ENCODE peak calls at places on chromosomes 3 and 15, in seven cellular contexts. One of them, this sample, is unnamed.

GRCh38 chr3:11379238-11379823 is 107.1 kb downstream of the ATG7 start:
- DNase-seq in prostate gland: peak
- DNase-seq in PC-9: peak
- DNase-seq in left lung: no peak
- DNase-seq in fibroblast of the aortic adventitia: peak
- DNase-seq in sigmoid colon: no peak
- DNase-seq in HFF-Myc: peak
- DNase-seq in this sample: no peak

GRCh38 chr3:129085165-129085715 is 24.7 kb downstream of the GP9 start:
- DNase-seq in left lung: no peak
- DNase-seq in sigmoid colon: no peak
- DNase-seq in HFF-Myc: no peak
- DNase-seq in prostate gland: no peak
- DNase-seq in PC-9: no peak
- DNase-seq in fibroblast of the aortic adventitia: no peak
- DNase-seq in this sample: no peak

GRCh38 chr3:16466822-16467221 is 46.7 kb downstream of the RFTN1 start:
- DNase-seq in prostate gland: no peak
- DNase-seq in left lung: no peak
- DNase-seq in fibroblast of the aortic adventitia: no peak
- DNase-seq in PC-9: no peak
- DNase-seq in HFF-Myc: no peak
- DNase-seq in sigmoid colon: no peak
- DNase-seq in this sample: no peak

GRCh38 chr15:34621675-34622074 is 38.2 kb upstream of the GOLGA8B start:
- DNase-seq in prostate gland: no peak
- DNase-seq in left lung: no peak
- DNase-seq in fibroblast of the aortic adventitia: peak
- DNase-seq in PC-9: no peak
- DNase-seq in HFF-Myc: no peak
- DNase-seq in sigmoid colon: no peak
- DNase-seq in this sample: no peak

GRCh38 chr3:70431906-70432305 is 119.5 kb upstream of the MDFIC2 start:
- DNase-seq in PC-9: no peak
- DNase-seq in prostate gland: no peak
- DNase-seq in left lung: no peak
- DNase-seq in sigmoid colon: no peak
- DNase-seq in fibroblast of the aortic adventitia: peak
- DNase-seq in HFF-Myc: no peak
- DNase-seq in this sample: no peak

GRCh38 chr15:68791431-68792283 is 29.0 kb downstream of the ANP32A start:
- DNase-seq in sigmoid colon: no peak
- DNase-seq in HFF-Myc: no peak
- DNase-seq in PC-9: no peak
- DNase-seq in prostate gland: no peak
- DNase-seq in left lung: no peak
- DNase-seq in fibroblast of the aortic adventitia: no peak
- DNase-seq in this sample: no peak

GRCh38 chr3:38630591-38630990 is 18.9 kb downstream of the SCN5A start:
- DNase-seq in HFF-Myc: no peak
- DNase-seq in PC-9: no peak
- DNase-seq in prostate gland: no peak
- DNase-seq in left lung: no peak
- DNase-seq in fibroblast of the aortic adventitia: no peak
- DNase-seq in sigmoid colon: no peak
- DNase-seq in this sample: no peak

GRCh38 chr3:13549513-13550256 is 760 bp downstream of the FBLN2 start:
- DNase-seq in left lung: peak
- DNase-seq in PC-9: no peak
- DNase-seq in sigmoid colon: no peak
- DNase-seq in fibroblast of the aortic adventitia: no peak
- DNase-seq in HFF-Myc: no peak
- DNase-seq in prostate gland: no peak
- DNase-seq in this sample: no peak

GRCh38 chr3:55327131-55327920 is 159.8 kb downstream of the WNT5A start:
- DNase-seq in left lung: no peak
- DNase-seq in sigmoid colon: no peak
- DNase-seq in PC-9: no peak
- DNase-seq in fibroblast of the aortic adventitia: peak
- DNase-seq in prostate gland: no peak
- DNase-seq in HFF-Myc: peak
- DNase-seq in this sample: no peak

GRCh38 chr3:22960326-22960984 is 242.7 kb upstream of the UBE2E2 start:
- DNase-seq in left lung: no peak
- DNase-seq in PC-9: peak
- DNase-seq in fibroblast of the aortic adventitia: peak
- DNase-seq in prostate gland: peak
- DNase-seq in HFF-Myc: peak
- DNase-seq in sigmoid colon: peak
- DNase-seq in this sample: no peak

GRCh38 chr3:185560676-185561075 is 8.3 kb upstream of the LIPH start:
- DNase-seq in fibroblast of the aortic adventitia: no peak
- DNase-seq in left lung: no peak
- DNase-seq in PC-9: peak
- DNase-seq in prostate gland: no peak
- DNase-seq in HFF-Myc: no peak
- DNase-seq in sigmoid colon: no peak
- DNase-seq in this sample: no peak

GRCh38 chr3:195613468-195614069 is 29.8 kb upstream of the APOD start:
- DNase-seq in left lung: no peak
- DNase-seq in prostate gland: no peak
- DNase-seq in fibroblast of the aortic adventitia: no peak
- DNase-seq in sigmoid colon: peak
- DNase-seq in HFF-Myc: no peak
- DNase-seq in PC-9: no peak
- DNase-seq in this sample: peak

GRCh38 chr15:99454941-99455795 is 110.6 kb upstream of the MEF2A start:
- DNase-seq in fibroblast of the aortic adventitia: peak
- DNase-seq in sigmoid colon: peak
- DNase-seq in PC-9: peak
- DNase-seq in prostate gland: peak
- DNase-seq in HFF-Myc: peak
- DNase-seq in left lung: peak
- DNase-seq in this sample: peak

GRCh38 chr3:170811515-170811914 is 58.5 kb downstream of the RPL22L1 start:
- DNase-seq in fibroblast of the aortic adventitia: peak
- DNase-seq in left lung: no peak
- DNase-seq in PC-9: peak
- DNase-seq in prostate gland: no peak
- DNase-seq in sigmoid colon: no peak
- DNase-seq in HFF-Myc: peak
- DNase-seq in this sample: no peak

GRCh38 chr3:187624588-187624987 is 45.6 kb downstream of the SST start:
- DNase-seq in sigmoid colon: no peak
- DNase-seq in prostate gland: no peak
- DNase-seq in left lung: no peak
- DNase-seq in PC-9: no peak
- DNase-seq in HFF-Myc: no peak
- DNase-seq in fibroblast of the aortic adventitia: no peak
- DNase-seq in this sample: no peak

GRCh38 chr15:71139264-71139663 is 24.0 kb downstream of the THSD4 start:
- DNase-seq in left lung: no peak
- DNase-seq in HFF-Myc: no peak
- DNase-seq in sigmoid colon: no peak
- DNase-seq in PC-9: no peak
- DNase-seq in fibroblast of the aortic adventitia: no peak
- DNase-seq in prostate gland: no peak
- DNase-seq in this sample: no peak

GRCh38 chr3:123700791-123701712 is 116.2 kb upstream of the HACD2 start:
- DNase-seq in prostate gland: peak
- DNase-seq in left lung: no peak
- DNase-seq in sigmoid colon: peak
- DNase-seq in HFF-Myc: no peak
- DNase-seq in fibroblast of the aortic adventitia: no peak
- DNase-seq in PC-9: no peak
- DNase-seq in this sample: no peak

GRCh38 chr15:100234158-100235029 is 107.4 kb downstream of the ADAMTS17 start:
- DNase-seq in prostate gland: no peak
- DNase-seq in HFF-Myc: no peak
- DNase-seq in PC-9: no peak
- DNase-seq in left lung: no peak
- DNase-seq in sigmoid colon: no peak
- DNase-seq in fibroblast of the aortic adventitia: peak
- DNase-seq in this sample: no peak

GRCh38 chr3:119598410-119599098 is 869 bp downstream of the PLA1A start:
- DNase-seq in prostate gland: no peak
- DNase-seq in PC-9: no peak
- DNase-seq in HFF-Myc: no peak
- DNase-seq in left lung: no peak
- DNase-seq in sigmoid colon: no peak
- DNase-seq in fibroblast of the aortic adventitia: no peak
- DNase-seq in this sample: no peak
- H3K4me3 ChIP-seq in prostate gland: no peak
- H3K4me3 ChIP-seq in PC-9: no peak
- H3K4me3 ChIP-seq in HFF-Myc: no peak
- H3K4me3 ChIP-seq in left lung: no peak
- H3K4me3 ChIP-seq in sigmoid colon: no peak
- H3K4me3 ChIP-seq in fibroblast of the aortic adventitia: no peak
- H3K4me3 ChIP-seq in this sample: no peak

GRCh38 chr3:42092006-42092405 is 849 bp downstream of the TRAK1 start:
- DNase-seq in PC-9: no peak
- DNase-seq in prostate gland: no peak
- DNase-seq in left lung: no peak
- DNase-seq in fibroblast of the aortic adventitia: no peak
- DNase-seq in sigmoid colon: no peak
- DNase-seq in HFF-Myc: no peak
- DNase-seq in this sample: no peak
- H3K4me3 ChIP-seq in PC-9: no peak
- H3K4me3 ChIP-seq in prostate gland: no peak
- H3K4me3 ChIP-seq in left lung: no peak
- H3K4me3 ChIP-seq in fibroblast of the aortic adventitia: peak
- H3K4me3 ChIP-seq in sigmoid colon: no peak
- H3K4me3 ChIP-seq in HFF-Myc: no peak
- H3K4me3 ChIP-seq in this sample: no peak

GRCh38 chr15:33153548-33153947 is 41.0 kb downstream of the FMN1 start:
- DNase-seq in fibroblast of the aortic adventitia: no peak
- DNase-seq in PC-9: no peak
- DNase-seq in HFF-Myc: no peak
- DNase-seq in prostate gland: no peak
- DNase-seq in left lung: no peak
- DNase-seq in sigmoid colon: no peak
- DNase-seq in this sample: peak
- H3K4me3 ChIP-seq in fibroblast of the aortic adventitia: no peak
- H3K4me3 ChIP-seq in PC-9: no peak
- H3K4me3 ChIP-seq in HFF-Myc: no peak
- H3K4me3 ChIP-seq in prostate gland: no peak
- H3K4me3 ChIP-seq in left lung: peak
- H3K4me3 ChIP-seq in sigmoid colon: no peak
- H3K4me3 ChIP-seq in this sample: no peak

DNA sequence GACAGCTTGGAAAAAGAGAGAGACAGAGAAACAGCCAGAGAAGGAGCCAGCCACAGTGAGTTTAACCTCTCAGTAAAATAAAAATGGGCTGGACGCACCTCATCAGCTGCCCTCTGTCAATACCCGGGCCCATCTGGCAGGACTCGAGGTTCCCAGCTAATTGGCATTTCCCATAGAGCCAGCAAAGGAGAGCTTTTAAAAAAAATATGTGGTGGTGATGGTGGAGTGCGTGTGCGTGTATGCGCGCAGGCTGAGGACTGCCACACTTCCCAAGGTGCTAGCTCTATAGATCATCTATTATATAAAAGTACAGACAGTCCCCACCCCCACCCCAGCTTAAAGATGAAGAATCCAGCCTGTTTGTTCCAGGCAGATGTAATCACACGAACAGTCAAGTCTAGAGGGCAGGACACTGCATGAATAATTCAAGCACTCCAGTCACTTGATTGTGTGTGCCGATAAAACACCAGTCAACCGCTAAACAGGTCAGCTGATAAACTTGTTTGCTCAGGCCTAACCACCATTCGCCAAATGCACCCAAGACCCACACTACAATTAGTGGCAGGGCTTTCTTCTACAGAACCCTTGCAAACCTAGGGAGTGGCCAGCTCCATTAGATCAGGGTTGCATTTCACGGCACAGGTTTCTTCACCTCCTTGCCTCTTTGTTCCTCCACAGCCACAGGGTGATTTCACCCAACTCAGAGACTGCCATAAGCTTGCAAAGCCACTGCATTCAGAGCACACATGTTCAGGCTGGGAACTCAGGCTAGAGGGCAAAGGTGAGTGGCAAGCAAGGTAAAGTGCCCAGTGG is 5.9 kb downstream of the TLE3 start:
- DNase-seq in prostate gland: peak
- DNase-seq in left lung: no peak
- DNase-seq in fibroblast of the aortic adventitia: no peak
- DNase-seq in sigmoid colon: no peak
- DNase-seq in HFF-Myc: no peak
- DNase-seq in PC-9: peak
- DNase-seq in this sample: no peak
- H3K4me3 ChIP-seq in prostate gland: peak
- H3K4me3 ChIP-seq in left lung: no peak
- H3K4me3 ChIP-seq in fibroblast of the aortic adventitia: no peak
- H3K4me3 ChIP-seq in sigmoid colon: no peak
- H3K4me3 ChIP-seq in HFF-Myc: no peak
- H3K4me3 ChIP-seq in PC-9: peak
- H3K4me3 ChIP-seq in this sample: no peak

GRCh38 chr3:66468016-66468735 is 32.6 kb downstream of the LRIG1 start:
- DNase-seq in left lung: no peak
- DNase-seq in HFF-Myc: no peak
- DNase-seq in PC-9: no peak
- DNase-seq in prostate gland: no peak
- DNase-seq in sigmoid colon: no peak
- DNase-seq in fibroblast of the aortic adventitia: peak
- DNase-seq in this sample: no peak

GRCh38 chr3:66472313-66473134 is 28.3 kb downstream of the LRIG1 start:
- DNase-seq in HFF-Myc: no peak
- DNase-seq in sigmoid colon: no peak
- DNase-seq in fibroblast of the aortic adventitia: peak
- DNase-seq in PC-9: no peak
- DNase-seq in left lung: no peak
- DNase-seq in prostate gland: peak
- DNase-seq in this sample: no peak

GRCh38 chr3:66469220-66469640 is 31.6 kb downstream of the LRIG1 start:
- DNase-seq in left lung: no peak
- DNase-seq in prostate gland: no peak
- DNase-seq in sigmoid colon: no peak
- DNase-seq in PC-9: no peak
- DNase-seq in fibroblast of the aortic adventitia: peak
- DNase-seq in HFF-Myc: no peak
- DNase-seq in this sample: no peak

GRCh38 chr3:66470956-66471686 is 29.7 kb downstream of the LRIG1 start:
- DNase-seq in HFF-Myc: no peak
- DNase-seq in prostate gland: no peak
- DNase-seq in fibroblast of the aortic adventitia: no peak
- DNase-seq in sigmoid colon: no peak
- DNase-seq in PC-9: no peak
- DNase-seq in left lung: no peak
- DNase-seq in this sample: no peak

DNA sequence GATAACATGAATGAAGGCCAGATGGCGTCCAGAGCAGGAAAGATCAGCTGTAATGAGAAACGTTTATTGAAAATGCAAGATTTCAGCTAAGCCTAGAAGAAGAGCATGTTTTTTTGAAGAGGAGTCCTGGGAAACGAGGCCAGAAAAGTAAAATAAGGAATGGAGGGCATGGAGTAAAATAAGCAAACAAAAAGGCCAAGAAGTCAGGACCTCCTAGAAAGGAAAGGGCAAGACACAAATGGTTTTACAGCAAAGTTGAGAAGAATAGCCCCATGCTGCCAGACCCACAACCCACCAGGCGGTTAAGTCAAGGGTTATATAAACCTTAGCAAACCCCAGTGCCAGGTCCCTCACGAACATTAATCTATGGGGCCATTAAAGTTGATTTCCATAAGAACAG is 30.5 kb downstream of the LRIG1 start:
- DNase-seq in PC-9: no peak
- DNase-seq in HFF-Myc: no peak
- DNase-seq in fibroblast of the aortic adventitia: no peak
- DNase-seq in prostate gland: no peak
- DNase-seq in left lung: no peak
- DNase-seq in sigmoid colon: no peak
- DNase-seq in this sample: no peak
- H3K4me3 ChIP-seq in PC-9: no peak
- H3K4me3 ChIP-seq in HFF-Myc: no peak
- H3K4me3 ChIP-seq in fibroblast of the aortic adventitia: no peak
- H3K4me3 ChIP-seq in prostate gland: no peak
- H3K4me3 ChIP-seq in left lung: no peak
- H3K4me3 ChIP-seq in sigmoid colon: no peak
- H3K4me3 ChIP-seq in this sample: no peak

This sample was measured in RWPE2.